ENCODE peak calls at places on chromosomes 7 and 10, in four cellular contexts. One of them, this sample, is unnamed.

GRCh38 chr7:51229106-51229537 is 87.5 kb downstream of the COBL start:
- DNase-seq in left colon: no peak
- DNase-seq in Kasumi-1: no peak
- DNase-seq in HCEC 1CT: no peak
- DNase-seq in this sample: no peak

GRCh38 chr7:140661124-140661523 is 11.6 kb upstream of the ADCK2 start:
- DNase-seq in HCEC 1CT: no peak
- DNase-seq in left colon: no peak
- DNase-seq in Kasumi-1: peak
- DNase-seq in this sample: no peak

GRCh38 chr7:585229-585711 is 65.6 kb upstream of the PDGFA start:
- DNase-seq in left colon: no peak
- DNase-seq in Kasumi-1: no peak
- DNase-seq in HCEC 1CT: no peak
- DNase-seq in this sample: peak

GRCh38 chr10:104337985-104338735 is at the start of gene ITPRIP:
- DNase-seq in HCEC 1CT: peak
- DNase-seq in left colon: peak
- DNase-seq in Kasumi-1: peak
- DNase-seq in this sample: peak

GRCh38 chr7:49773939-49774458 is 561 bp downstream of the VWC2 start:
- DNase-seq in Kasumi-1: no peak
- DNase-seq in HCEC 1CT: no peak
- DNase-seq in left colon: no peak
- DNase-seq in this sample: no peak

GRCh38 chr7:5177060-5177459 is 13.0 kb upstream of the WIPI2 start:
- DNase-seq in Kasumi-1: no peak
- DNase-seq in HCEC 1CT: peak
- DNase-seq in left colon: peak
- DNase-seq in this sample: no peak

GRCh38 chr10:23362879-23363787 is 18.5 kb upstream of the C10orf67 start:
- DNase-seq in HCEC 1CT: no peak
- DNase-seq in Kasumi-1: no peak
- DNase-seq in left colon: no peak
- DNase-seq in this sample: no peak

GRCh38 chr7:134813668-134814067 is 34.2 kb downstream of the CALD1 start:
- DNase-seq in HCEC 1CT: peak
- DNase-seq in left colon: no peak
- DNase-seq in Kasumi-1: no peak
- DNase-seq in this sample: no peak

GRCh38 chr7:101162551-101163280 is 2.7 kb downstream of the VGF start:
- DNase-seq in left colon: no peak
- DNase-seq in Kasumi-1: peak
- DNase-seq in HCEC 1CT: peak
- DNase-seq in this sample: peak

GRCh38 chr10:80462277-80462985 is 8.3 kb downstream of the TSPAN14 start:
- DNase-seq in left colon: no peak
- DNase-seq in Kasumi-1: no peak
- DNase-seq in HCEC 1CT: peak
- DNase-seq in this sample: no peak

GRCh38 chr10:118776033-118776432 is 21.3 kb upstream of the CACUL1 start:
- DNase-seq in HCEC 1CT: no peak
- DNase-seq in Kasumi-1: no peak
- DNase-seq in left colon: no peak
- DNase-seq in this sample: no peak

GRCh38 chr10:7523656-7524055 is 112.8 kb upstream of the SFMBT2 start:
- DNase-seq in HCEC 1CT: no peak
- DNase-seq in left colon: no peak
- DNase-seq in Kasumi-1: peak
- DNase-seq in this sample: no peak

GRCh38 chr10:110326351-110327032 is 21.8 kb upstream of the SMNDC1 start:
- DNase-seq in left colon: no peak
- DNase-seq in HCEC 1CT: peak
- DNase-seq in Kasumi-1: no peak
- DNase-seq in this sample: no peak

GRCh38 chr10:103661198-103661950 is 167.9 kb downstream of the NEURL1 start:
- DNase-seq in HCEC 1CT: peak
- DNase-seq in left colon: peak
- DNase-seq in Kasumi-1: peak
- DNase-seq in this sample: no peak

GRCh38 chr10:125009580-125010235 is 67.8 kb downstream of the ZRANB1 start:
- DNase-seq in Kasumi-1: no peak
- DNase-seq in left colon: no peak
- DNase-seq in HCEC 1CT: no peak
- DNase-seq in this sample: no peak

GRCh38 chr7:1919539-1920265 is 249.6 kb downstream of the ELFN1 start:
- DNase-seq in left colon: no peak
- DNase-seq in HCEC 1CT: no peak
- DNase-seq in Kasumi-1: no peak
- DNase-seq in this sample: no peak

GRCh38 chr7:133750287-133750686 is 376.9 kb upstream of the LRGUK start:
- DNase-seq in Kasumi-1: no peak
- DNase-seq in left colon: no peak
- DNase-seq in HCEC 1CT: no peak
- DNase-seq in this sample: no peak

GRCh38 chr7:98418636-98419315 is 17.9 kb upstream of the BAIAP2L1 start:
- DNase-seq in left colon: peak
- DNase-seq in HCEC 1CT: peak
- DNase-seq in Kasumi-1: no peak
- DNase-seq in this sample: peak

GRCh38 chr7:4771737-4772136 is 3.7 kb upstream of the AP5Z1 start:
- DNase-seq in left colon: no peak
- DNase-seq in HCEC 1CT: no peak
- DNase-seq in Kasumi-1: no peak
- DNase-seq in this sample: no peak

GRCh38 chr7:29815181-29816105 is 9.1 kb downstream of the WIPF3 start:
- DNase-seq in left colon: no peak
- DNase-seq in Kasumi-1: no peak
- DNase-seq in HCEC 1CT: no peak
- DNase-seq in this sample: no peak

GRCh38 chr7:143356414-143357050 is 6.0 kb downstream of the FAM131B start:
- DNase-seq in Kasumi-1: no peak
- DNase-seq in HCEC 1CT: no peak
- DNase-seq in left colon: no peak
- DNase-seq in this sample: no peak

GRCh38 chr7:4145576-4145975 is 536.5 kb upstream of the FOXK1 start:
- DNase-seq in Kasumi-1: no peak
- DNase-seq in left colon: no peak
- DNase-seq in HCEC 1CT: no peak
- DNase-seq in this sample: no peak

GRCh38 chr7:31023877-31024276 is 28.2 kb upstream of the ADCYAP1R1 start:
- DNase-seq in Kasumi-1: no peak
- DNase-seq in left colon: no peak
- DNase-seq in HCEC 1CT: no peak
- DNase-seq in this sample: no peak

GRCh38 chr10:70440296-70441160 is 953 bp downstream of the NODAL start:
- DNase-seq in HCEC 1CT: no peak
- DNase-seq in Kasumi-1: no peak
- DNase-seq in left colon: no peak
- DNase-seq in this sample: no peak

GRCh38 chr10:283916-284356 is 148.7 kb downstream of the ZMYND11 start:
- DNase-seq in HCEC 1CT: no peak
- DNase-seq in left colon: no peak
- DNase-seq in Kasumi-1: no peak
- DNase-seq in this sample: no peak

GRCh38 chr10:33252794-33253203 is 81.7 kb downstream of the NRP1 start:
- DNase-seq in Kasumi-1: no peak
- DNase-seq in HCEC 1CT: peak
- DNase-seq in left colon: no peak
- DNase-seq in this sample: no peak

GRCh38 chr10:93915603-93916002 is 21.8 kb downstream of the SLC35G1 start:
- DNase-seq in Kasumi-1: no peak
- DNase-seq in HCEC 1CT: no peak
- DNase-seq in left colon: no peak
- DNase-seq in this sample: no peak